ENCODE peak calls at places on chromosomes 4 and X, in four cellular contexts. U is NCI-H146, E is endothelial cell, Z is glutamatergic neuron. G is an unnamed sample.

GRCh38 chr4:54439831-54440243 is 210.7 kb downstream of the PDGFRA start:
- DNase-seq in E (no peak), U (no peak), Z (no peak), G (no peak)

GRCh38 chrX:69614896-69615295 is 1.0 kb upstream of the EDA start:
- DNase-seq in Z (no peak), U (no peak), E (no peak), G (no peak)

GRCh38 chr4:2954358-2955185 is 8.6 kb downstream of the NOP14 start:
- DNase-seq in Z (no peak), E (no peak), U (peak; percentile 22), G (no peak)

GRCh38 chrX:24990585-24990984 is 25.2 kb downstream of the ARX start:
- DNase-seq in E (no peak), U (peak; percentile 81), Z (peak; percentile 22), G (no peak)

GRCh38 chrX:100363926-100364325 is 46.1 kb downstream of the PCDH19 start:
- DNase-seq in E (no peak), Z (peak; percentile 25), U (no peak), G (no peak)

GRCh38 chrX:42176790-42177189 is 253.4 kb upstream of the CASK start:
- DNase-seq in U (peak; percentile 3), E (no peak), Z (peak; percentile 18), G (no peak)

GRCh38 chr4:152976466-152976761 is 40.3 kb downstream of the FHDC1 start:
- DNase-seq in U (no peak), E (no peak), Z (no peak), G (no peak)

GRCh38 chrX:109889289-109890006 is 113.5 kb upstream of the TMEM164 start:
- DNase-seq in U (no peak), Z (peak; percentile 27), E (peak; percentile 12), G (no peak)

GRCh38 chr4:133641191-133641590 is 492.1 kb downstream of the PCDH10 start:
- DNase-seq in E (no peak), Z (no peak), U (no peak), G (no peak)

GRCh38 chr4:98262431-98262830 is 1.2 kb downstream of the RAP1GDS1 start:
- DNase-seq in Z (no peak), E (no peak), U (no peak), G (no peak)

GRCh38 chr4:180028682-180029081 is 2214.5 kb upstream of the TENM3 start:
- DNase-seq in Z (peak; percentile 81), U (peak; percentile 48), E (peak; percentile 58), G (peak; percentile 65)

GRCh38 chr4:76622126-76622525 is 187.1 kb downstream of the SHROOM3 start:
- DNase-seq in U (no peak), E (no peak), Z (no peak), G (no peak)

GRCh38 chr4:45063166-45063565 is 336.8 kb upstream of the GNPDA2 start:
- DNase-seq in Z (no peak), U (no peak), E (no peak), G (no peak)

GRCh38 chr4:61200195-61200990 is at the start of gene ADGRL3:
- DNase-seq in E (peak; percentile 75), U (peak; percentile 94), Z (peak; percentile 92), G (no peak)

GRCh38 chr4:137692205-137692604 is 159.9 kb upstream of the PCDH18 start:
- DNase-seq in Z (no peak), U (no peak), E (no peak), G (no peak)

GRCh38 chrX:42123369-42123768 is 200.0 kb upstream of the CASK start:
- DNase-seq in E (no peak), Z (no peak), U (peak; percentile 6), G (no peak)

GRCh38 chrX:153511784-153512500 is 5.5 kb upstream of the ATP2B3 start:
- DNase-seq in E (no peak), Z (no peak), U (peak; percentile 50), G (no peak)

GRCh38 chr4:148204892-148205291 is 237.3 kb downstream of the NR3C2 start:
- DNase-seq in Z (no peak), U (no peak), E (no peak), G (no peak)

GRCh38 chrX:141619336-141619735 is 29.8 kb downstream of the SPANXA2 start:
- DNase-seq in U (no peak), E (no peak), Z (no peak), G (no peak)

GRCh38 chr4:153074501-153075255 is 129.6 kb upstream of the TRIM2 start:
- DNase-seq in E (no peak), Z (no peak), U (no peak), G (no peak)

G was measured in Caco-2.